ENCODE peak calls at places on chromosomes 4 and X, in seven cellular contexts. Q is pancreas, T is brain microvascular endothelial cell, F is lower leg skin, A is BJ, M is hepatocyte, W is stomach. I is an unnamed sample.

GRCh38 chr4:38516194-38516593 is 147.8 kb upstream of the KLF3 start:
- DNase-seq in Q (no peak), T (no peak), F (no peak), A (no peak), M (no peak), W (no peak), I (no peak)

GRCh38 chrX:132059973-132060540 is 37.0 kb downstream of the STK26 start:
- DNase-seq in Q (no peak), T (no peak), F (no peak), A (no peak), M (no peak), W (no peak), I (no peak)

GRCh38 chr4:53592686-53593641 is 1.7 kb upstream of the LNX1 start:
- DNase-seq in Q (peak), T (no peak), F (peak), A (no peak), M (peak), W (peak), I (peak)

GRCh38 chr4:137610960-137611359 is 78.7 kb upstream of the PCDH18 start:
- DNase-seq in Q (no peak), T (peak), F (no peak), A (no peak), M (peak), W (no peak), I (no peak)

GRCh38 chr4:150369434-150370141 is 212.4 kb upstream of the MAB21L2 start:
- DNase-seq in Q (no peak), T (no peak), F (no peak), A (no peak), M (no peak), W (no peak), I (no peak)

GRCh38 chrX:107715331-107716044 is 60.1 kb downstream of the TSC22D3 start:
- DNase-seq in Q (no peak), T (no peak), F (no peak), A (no peak), M (no peak), W (no peak), I (no peak)

GRCh38 chr4:90002406-90003040 is 107.9 kb downstream of the MMRN1 start:
- DNase-seq in Q (no peak), T (no peak), F (no peak), A (no peak), M (no peak), W (no peak), I (no peak)

GRCh38 chr4:173237152-173237551 is 68.5 kb downstream of the GALNT7 start:
- DNase-seq in Q (no peak), T (no peak), F (no peak), A (no peak), M (no peak), W (no peak), I (no peak)

GRCh38 chr4:183375156-183375555 is 52.9 kb upstream of the CLDN24 start:
- DNase-seq in Q (no peak), T (no peak), F (no peak), A (no peak), M (no peak), W (no peak), I (no peak)

GRCh38 chr4:151664289-151664688 is 96.5 kb downstream of the GATB start:
- DNase-seq in Q (no peak), T (no peak), F (no peak), A (no peak), M (no peak), W (no peak), I (no peak)

GRCh38 chr4:147813107-147813773 is 81.4 kb downstream of the ARHGAP10 start:
- DNase-seq in Q (no peak), T (no peak), F (no peak), A (no peak), M (no peak), W (no peak), I (no peak)

GRCh38 chr4:5232549-5232948 is 181.3 kb downstream of the STK32B start:
- DNase-seq in Q (no peak), T (no peak), F (no peak), A (no peak), M (no peak), W (no peak), I (no peak)

GRCh38 chrX:74421181-74422028 is at the start of gene SLC16A2:
- DNase-seq in Q (peak), T (peak), F (peak), A (peak), M (peak), W (peak), I (peak)

GRCh38 chrX:135373357-135373756 is 48.4 kb upstream of the SMIM10L2A start:
- DNase-seq in Q (no peak), T (no peak), F (no peak), A (no peak), M (no peak), W (no peak), I (no peak)

GRCh38 chrX:7019555-7019954 is 128.0 kb upstream of the STS start:
- DNase-seq in Q (no peak), T (no peak), F (no peak), A (no peak), M (no peak), W (no peak), I (no peak)

GRCh38 chr4:175514174-175514573 is 297.9 kb downstream of the GPM6A start:
- DNase-seq in Q (no peak), T (no peak), F (no peak), A (no peak), M (no peak), W (no peak), I (no peak)

GRCh38 chrX:10902001-10902400 is 209.1 kb upstream of the HCCS start:
- DNase-seq in Q (no peak), T (peak), F (no peak), A (no peak), M (no peak), W (no peak), I (no peak)

GRCh38 chr4:70183168-70183939 is 12.2 kb upstream of the ODAM start:
- DNase-seq in Q (no peak), T (peak), F (no peak), A (no peak), M (peak), W (peak), I (peak)

GRCh38 chrX:85993539-85994197 is 53.7 kb downstream of the CHM start:
- DNase-seq in Q (no peak), T (no peak), F (no peak), A (no peak), M (no peak), W (no peak), I (no peak)

GRCh38 chrX:115535844-115536243 is 25.1 kb upstream of the PLS3 start:
- DNase-seq in Q (no peak), T (no peak), F (no peak), A (no peak), M (no peak), W (no peak), I (no peak)

GRCh38 chrX:39896951-39897740 is 200.6 kb downstream of the BCOR start:
- DNase-seq in Q (no peak), T (peak), F (no peak), A (no peak), M (peak), W (no peak), I (peak)

GRCh38 chrX:7889680-7890079 is 37.5 kb downstream of the PNPLA4 start:
- DNase-seq in Q (no peak), T (peak), F (no peak), A (no peak), M (no peak), W (no peak), I (peak)

GRCh38 chr4:4677825-4678522 is 136.1 kb upstream of the STX18 start:
- DNase-seq in Q (no peak), T (peak), F (peak), A (peak), M (peak), W (no peak), I (peak)

GRCh38 chr4:170497105-170497504 is 407.3 kb upstream of the AADAT start:
- DNase-seq in Q (no peak), T (no peak), F (no peak), A (no peak), M (no peak), W (no peak), I (no peak)

GRCh38 chrX:66074920-66075879 is 35.3 kb upstream of the VSIG4 start:
- DNase-seq in Q (no peak), T (no peak), F (peak), A (no peak), M (no peak), W (no peak), I (no peak)

GRCh38 chr4:88275949-88276515 is 8.3 kb downstream of the PPM1K start:
- DNase-seq in Q (no peak), T (peak), F (no peak), A (no peak), M (no peak), W (no peak), I (no peak)

GRCh38 chr4:6268650-6269399 is 825 bp upstream of the WFS1 start:
- DNase-seq in Q (no peak), T (no peak), F (no peak), A (no peak), M (no peak), W (no peak), I (no peak)
- H3K4me3 ChIP-seq in Q (peak), T (peak), F (no peak), A (peak), M (no peak), W (peak), I (peak)

DNA sequence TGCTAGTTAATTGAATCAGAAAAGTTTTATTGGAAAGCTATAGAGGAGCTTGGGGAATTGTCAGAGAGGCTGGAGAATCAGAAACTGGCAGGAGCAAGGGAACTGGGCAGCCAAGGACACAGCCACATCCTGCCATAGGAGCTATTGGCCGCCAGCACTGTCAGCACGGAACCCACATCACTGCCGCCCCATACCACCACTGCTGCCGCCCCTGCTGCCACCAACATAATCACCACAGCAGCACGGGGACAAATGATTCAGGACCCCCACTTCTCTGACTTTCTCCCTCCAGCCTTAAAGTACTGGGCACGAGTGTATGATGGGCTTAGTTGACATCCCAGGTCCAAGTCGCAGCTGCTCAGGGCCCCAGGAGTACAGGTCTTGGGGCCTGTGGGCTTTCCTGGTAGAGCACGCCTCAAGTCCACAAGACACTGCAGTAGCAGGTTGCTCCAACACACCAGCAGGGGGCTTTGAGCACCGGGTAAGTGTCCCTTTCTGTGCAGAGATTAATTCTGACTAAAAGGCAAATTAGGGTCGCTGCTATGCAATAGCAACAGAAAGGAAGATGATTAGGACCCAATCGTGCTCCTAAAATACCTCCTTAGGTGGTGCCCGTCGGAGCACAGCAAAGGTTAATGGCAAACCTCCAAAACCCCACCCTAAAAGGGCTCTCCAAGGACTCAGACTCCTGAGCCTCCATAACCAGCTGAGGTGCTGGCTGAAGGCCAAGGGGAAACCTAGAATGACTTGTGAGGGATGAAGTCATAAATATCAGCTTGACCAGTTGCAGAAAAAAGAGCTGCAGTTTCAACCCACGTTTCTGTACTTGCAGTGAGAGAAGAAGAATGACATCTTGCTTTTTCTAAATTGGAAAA is 6.8 kb downstream of the PJA1 start:
- DNase-seq in Q (peak), T (peak), F (peak), A (no peak), M (peak), W (peak), I (peak)
- TF ChIP-seq CTCF in Q (peak), T (peak), F (no peak), A (peak), M (peak), W (peak), I (peak)

GRCh38 chr4:101790521-101791188 is at the start of gene BANK1:
- DNase-seq in Q (peak), T (no peak), F (no peak), A (no peak), M (peak), W (peak), I (peak)

GRCh38 chr4:101792056-101792575 is 1.6 kb downstream of the BANK1 start:
- DNase-seq in Q (no peak), T (no peak), F (no peak), A (peak), M (no peak), W (no peak), I (no peak)

GRCh38 chr4:101793397-101793796 is 2.9 kb downstream of the BANK1 start:
- DNase-seq in Q (no peak), T (no peak), F (no peak), A (no peak), M (no peak), W (no peak), I (no peak)

GRCh38 chr4:101787917-101788316 is 2.6 kb upstream of the BANK1 start:
- DNase-seq in Q (no peak), T (no peak), F (no peak), A (no peak), M (no peak), W (no peak), I (no peak)

DNA sequence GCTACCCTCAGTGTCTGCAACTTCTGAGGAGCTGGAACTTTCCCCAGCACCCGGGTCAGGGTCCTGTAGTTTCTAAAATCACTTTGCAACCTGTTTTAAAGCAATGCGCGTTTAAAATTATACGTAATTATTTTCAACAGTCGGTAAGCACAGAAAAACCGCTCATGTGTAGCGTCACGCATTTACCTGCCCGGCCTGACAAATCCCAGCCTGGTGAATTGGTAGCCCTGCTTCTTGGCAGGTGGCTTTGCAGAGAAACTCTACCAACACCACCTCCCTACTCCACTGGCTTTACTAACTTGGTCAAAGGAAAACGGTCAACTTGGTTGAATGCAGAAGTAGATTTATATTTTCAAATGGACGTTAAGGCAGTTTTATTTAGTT is 651 bp downstream of the BANK1 start:
- DNase-seq in Q (no peak), T (no peak), F (no peak), A (no peak), M (no peak), W (no peak), I (no peak)
- H3K4me3 ChIP-seq in Q (peak), T (peak), F (no peak), A (peak), M (peak), W (peak), I (peak)

DNA sequence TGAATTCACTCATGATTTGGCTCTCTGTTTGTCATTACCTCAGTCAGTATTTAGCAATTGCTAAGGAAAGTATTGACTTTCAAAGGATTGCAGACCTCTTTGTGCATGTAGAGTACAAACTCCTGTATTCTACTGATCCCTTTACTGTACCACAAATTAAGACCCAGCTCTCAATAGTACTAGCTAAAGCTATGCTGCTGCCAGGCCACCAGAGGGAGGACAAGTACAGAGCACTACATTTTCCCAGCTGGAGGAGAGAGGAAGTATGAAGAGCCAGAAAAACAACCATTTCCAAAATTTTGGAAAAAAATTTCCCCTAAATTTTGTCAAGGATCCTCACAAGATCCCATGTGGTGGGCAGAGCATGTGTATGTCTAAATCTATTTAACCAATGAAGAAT is 175.0 kb upstream of the MTMR8 start:
- DNase-seq in Q (no peak), T (no peak), F (no peak), A (no peak), M (no peak), W (no peak), I (no peak)
- TF ChIP-seq CTCF in Q (no peak), T (peak), F (no peak), A (no peak), M (peak), W (no peak), I (no peak)